ENCODE peak calls at places on chromosomes 3 and 15, in four cellular contexts. One of them, this sample, is unnamed.

GRCh38 chr3:156093966-156094365 is 26.4 kb upstream of the KCNAB1 start:
- DNase-seq in lower lobe of right lung: no peak
- DNase-seq in neuronal stem cell: no peak
- DNase-seq in CD8-positive, alpha-beta memory T cell: no peak
- DNase-seq in this sample: no peak

GRCh38 chr3:160106905-160107861 is 118.0 kb upstream of the C3orf80 start:
- DNase-seq in CD8-positive, alpha-beta memory T cell: no peak
- DNase-seq in lower lobe of right lung: no peak
- DNase-seq in neuronal stem cell: no peak
- DNase-seq in this sample: no peak

GRCh38 chr15:99704444-99704838 is 28.8 kb downstream of the LYSMD4 start:
- DNase-seq in CD8-positive, alpha-beta memory T cell: peak; percentile 61
- DNase-seq in lower lobe of right lung: no peak
- DNase-seq in neuronal stem cell: peak; percentile 65
- DNase-seq in this sample: peak; percentile 61

GRCh38 chr3:12098400-12098799 is 60.3 kb downstream of the TIMP4 start:
- DNase-seq in CD8-positive, alpha-beta memory T cell: no peak
- DNase-seq in neuronal stem cell: no peak
- DNase-seq in lower lobe of right lung: no peak
- DNase-seq in this sample: no peak

GRCh38 chr3:10964537-10965167 is 27.9 kb upstream of the SLC6A1 start:
- DNase-seq in lower lobe of right lung: no peak
- DNase-seq in neuronal stem cell: peak; percentile 69
- DNase-seq in CD8-positive, alpha-beta memory T cell: no peak
- DNase-seq in this sample: no peak

GRCh38 chr15:69421498-69421897 is 7.3 kb downstream of the KIF23 start:
- DNase-seq in CD8-positive, alpha-beta memory T cell: no peak
- DNase-seq in lower lobe of right lung: no peak
- DNase-seq in neuronal stem cell: no peak
- DNase-seq in this sample: no peak

GRCh38 chr15:62737551-62737950 is 305.0 kb upstream of the TPM1 start:
- DNase-seq in lower lobe of right lung: no peak
- DNase-seq in CD8-positive, alpha-beta memory T cell: no peak
- DNase-seq in neuronal stem cell: no peak
- DNase-seq in this sample: no peak

GRCh38 chr3:72032435-72033118 is 247.6 kb upstream of the PROK2 start:
- DNase-seq in CD8-positive, alpha-beta memory T cell: no peak
- DNase-seq in neuronal stem cell: no peak
- DNase-seq in lower lobe of right lung: no peak
- DNase-seq in this sample: no peak

GRCh38 chr15:50353251-50353998 is 1.6 kb downstream of the GABPB1 start:
- DNase-seq in lower lobe of right lung: no peak
- DNase-seq in CD8-positive, alpha-beta memory T cell: peak; percentile 83
- DNase-seq in neuronal stem cell: no peak
- DNase-seq in this sample: peak; percentile 81

GRCh38 chr3:189563841-189564563 is 67.2 kb upstream of the TP63 start:
- DNase-seq in neuronal stem cell: no peak
- DNase-seq in lower lobe of right lung: no peak
- DNase-seq in CD8-positive, alpha-beta memory T cell: no peak
- DNase-seq in this sample: no peak

GRCh38 chr3:63927623-63928280 is 15.6 kb upstream of the SCAANT1 start:
- DNase-seq in neuronal stem cell: no peak
- DNase-seq in lower lobe of right lung: no peak
- DNase-seq in CD8-positive, alpha-beta memory T cell: no peak
- DNase-seq in this sample: no peak

GRCh38 chr15:90402230-90402629 is 14.2 kb downstream of the IQGAP1 start:
- DNase-seq in lower lobe of right lung: no peak
- DNase-seq in neuronal stem cell: no peak
- DNase-seq in CD8-positive, alpha-beta memory T cell: no peak
- DNase-seq in this sample: no peak

GRCh38 chr3:150627557-150627956 is 24.4 kb downstream of the SELENOT start:
- DNase-seq in neuronal stem cell: no peak
- DNase-seq in CD8-positive, alpha-beta memory T cell: no peak
- DNase-seq in lower lobe of right lung: no peak
- DNase-seq in this sample: no peak

GRCh38 chr3:156181509-156181908 is 61.1 kb downstream of the KCNAB1 start:
- DNase-seq in CD8-positive, alpha-beta memory T cell: no peak
- DNase-seq in lower lobe of right lung: no peak
- DNase-seq in neuronal stem cell: no peak
- DNase-seq in this sample: no peak

GRCh38 chr15:62475595-62475994 is 310.5 kb upstream of the C2CD4B start:
- DNase-seq in neuronal stem cell: no peak
- DNase-seq in CD8-positive, alpha-beta memory T cell: no peak
- DNase-seq in lower lobe of right lung: no peak
- DNase-seq in this sample: no peak

GRCh38 chr15:56757884-56758283 is 24.6 kb upstream of the ZNF280D start:
- DNase-seq in lower lobe of right lung: no peak
- DNase-seq in CD8-positive, alpha-beta memory T cell: no peak
- DNase-seq in neuronal stem cell: no peak
- DNase-seq in this sample: no peak

GRCh38 chr3:114770874-114771273 is 376.2 kb downstream of the ZBTB20 start:
- DNase-seq in lower lobe of right lung: no peak
- DNase-seq in neuronal stem cell: no peak
- DNase-seq in CD8-positive, alpha-beta memory T cell: no peak
- DNase-seq in this sample: no peak

GRCh38 chr3:181722156-181722555 is 10.4 kb downstream of the SOX2 start:
- DNase-seq in neuronal stem cell: no peak
- DNase-seq in CD8-positive, alpha-beta memory T cell: no peak
- DNase-seq in lower lobe of right lung: no peak
- DNase-seq in this sample: no peak

GRCh38 chr15:68655686-68656437 is 77.1 kb downstream of the CORO2B start:
- DNase-seq in neuronal stem cell: no peak
- DNase-seq in CD8-positive, alpha-beta memory T cell: no peak
- DNase-seq in lower lobe of right lung: no peak
- DNase-seq in this sample: no peak

GRCh38 chr15:101551696-101552591 is 62.4 kb upstream of the PCSK6 start:
- DNase-seq in lower lobe of right lung: no peak
- DNase-seq in neuronal stem cell: no peak
- DNase-seq in CD8-positive, alpha-beta memory T cell: no peak
- DNase-seq in this sample: no peak

GRCh38 chr3:45409921-45410320 is 21.5 kb downstream of the LARS2 start:
- DNase-seq in CD8-positive, alpha-beta memory T cell: no peak
- DNase-seq in lower lobe of right lung: no peak
- DNase-seq in neuronal stem cell: no peak
- DNase-seq in this sample: no peak

GRCh38 chr3:44478055-44478468 is 592 bp upstream of the ZNF445 start:
- DNase-seq in CD8-positive, alpha-beta memory T cell: no peak
- DNase-seq in lower lobe of right lung: no peak
- DNase-seq in neuronal stem cell: no peak
- DNase-seq in this sample: no peak

GRCh38 chr15:70283511-70283910 is 185.8 kb upstream of the TLE3 start:
- DNase-seq in CD8-positive, alpha-beta memory T cell: no peak
- DNase-seq in neuronal stem cell: no peak
- DNase-seq in lower lobe of right lung: no peak
- DNase-seq in this sample: no peak

GRCh38 chr3:197737749-197738462 is 1.2 kb upstream of the RUBCN start:
- DNase-seq in lower lobe of right lung: no peak
- DNase-seq in neuronal stem cell: no peak
- DNase-seq in CD8-positive, alpha-beta memory T cell: no peak
- DNase-seq in this sample: no peak

GRCh38 chr3:130905551-130905950 is 11.7 kb downstream of the ATP2C1 start:
- DNase-seq in CD8-positive, alpha-beta memory T cell: no peak
- DNase-seq in lower lobe of right lung: no peak
- DNase-seq in neuronal stem cell: no peak
- DNase-seq in this sample: no peak

GRCh38 chr15:100869151-100869999 is 10.3 kb upstream of the ALDH1A3 start:
- DNase-seq in neuronal stem cell: no peak
- DNase-seq in lower lobe of right lung: no peak
- DNase-seq in CD8-positive, alpha-beta memory T cell: no peak
- DNase-seq in this sample: no peak

GRCh38 chr15:67747949-67748348 is 77.4 kb upstream of the SKOR1 start:
- DNase-seq in CD8-positive, alpha-beta memory T cell: no peak
- DNase-seq in lower lobe of right lung: no peak
- DNase-seq in neuronal stem cell: no peak
- DNase-seq in this sample: no peak

GRCh38 chr3:20160230-20160629 is 25.8 kb downstream of the SGO1 start:
- DNase-seq in lower lobe of right lung: no peak
- DNase-seq in CD8-positive, alpha-beta memory T cell: no peak
- DNase-seq in neuronal stem cell: no peak
- DNase-seq in this sample: peak; percentile 12

GRCh38 chr3:68943753-68944500 is 11.6 kb upstream of the TAFA4 start:
- DNase-seq in neuronal stem cell: no peak
- DNase-seq in lower lobe of right lung: no peak
- DNase-seq in CD8-positive, alpha-beta memory T cell: no peak
- DNase-seq in this sample: no peak

GRCh38 chr3:177764377-177764912 is 567.2 kb upstream of the TBL1XR1 start:
- DNase-seq in neuronal stem cell: no peak
- DNase-seq in lower lobe of right lung: no peak
- DNase-seq in CD8-positive, alpha-beta memory T cell: no peak
- DNase-seq in this sample: no peak

GRCh38 chr15:29039466-29040366 is 153.9 kb downstream of the APBA2 start:
- DNase-seq in lower lobe of right lung: no peak
- DNase-seq in neuronal stem cell: peak; percentile 6
- DNase-seq in CD8-positive, alpha-beta memory T cell: no peak
- DNase-seq in this sample: no peak

GRCh38 chr15:38868326-38869114 is 303.9 kb upstream of the RASGRP1 start:
- DNase-seq in neuronal stem cell: no peak
- DNase-seq in CD8-positive, alpha-beta memory T cell: no peak
- DNase-seq in lower lobe of right lung: no peak
- DNase-seq in this sample: no peak

GRCh38 chr3:128616516-128617269 is 33.9 kb downstream of the RPN1 start:
- DNase-seq in lower lobe of right lung: no peak
- DNase-seq in CD8-positive, alpha-beta memory T cell: no peak
- DNase-seq in neuronal stem cell: no peak
- DNase-seq in this sample: no peak

GRCh38 chr15:66505430-66505811 is 295 bp downstream of the ZWILCH start:
- DNase-seq in lower lobe of right lung: no peak
- DNase-seq in CD8-positive, alpha-beta memory T cell: no peak
- DNase-seq in neuronal stem cell: no peak
- DNase-seq in this sample: no peak

GRCh38 chr3:125202197-125202596 is 10.4 kb downstream of the SLC12A8 start:
- DNase-seq in CD8-positive, alpha-beta memory T cell: no peak
- DNase-seq in lower lobe of right lung: no peak
- DNase-seq in neuronal stem cell: no peak
- DNase-seq in this sample: no peak

GRCh38 chr15:32105258-32106248 is 75.2 kb downstream of the CHRNA7 start:
- DNase-seq in lower lobe of right lung: no peak
- DNase-seq in neuronal stem cell: no peak
- DNase-seq in CD8-positive, alpha-beta memory T cell: no peak
- DNase-seq in this sample: no peak

GRCh38 chr3:178263236-178263916 is 272.9 kb upstream of the KCNMB2 start:
- DNase-seq in CD8-positive, alpha-beta memory T cell: no peak
- DNase-seq in neuronal stem cell: no peak
- DNase-seq in lower lobe of right lung: no peak
- DNase-seq in this sample: no peak

DNA sequence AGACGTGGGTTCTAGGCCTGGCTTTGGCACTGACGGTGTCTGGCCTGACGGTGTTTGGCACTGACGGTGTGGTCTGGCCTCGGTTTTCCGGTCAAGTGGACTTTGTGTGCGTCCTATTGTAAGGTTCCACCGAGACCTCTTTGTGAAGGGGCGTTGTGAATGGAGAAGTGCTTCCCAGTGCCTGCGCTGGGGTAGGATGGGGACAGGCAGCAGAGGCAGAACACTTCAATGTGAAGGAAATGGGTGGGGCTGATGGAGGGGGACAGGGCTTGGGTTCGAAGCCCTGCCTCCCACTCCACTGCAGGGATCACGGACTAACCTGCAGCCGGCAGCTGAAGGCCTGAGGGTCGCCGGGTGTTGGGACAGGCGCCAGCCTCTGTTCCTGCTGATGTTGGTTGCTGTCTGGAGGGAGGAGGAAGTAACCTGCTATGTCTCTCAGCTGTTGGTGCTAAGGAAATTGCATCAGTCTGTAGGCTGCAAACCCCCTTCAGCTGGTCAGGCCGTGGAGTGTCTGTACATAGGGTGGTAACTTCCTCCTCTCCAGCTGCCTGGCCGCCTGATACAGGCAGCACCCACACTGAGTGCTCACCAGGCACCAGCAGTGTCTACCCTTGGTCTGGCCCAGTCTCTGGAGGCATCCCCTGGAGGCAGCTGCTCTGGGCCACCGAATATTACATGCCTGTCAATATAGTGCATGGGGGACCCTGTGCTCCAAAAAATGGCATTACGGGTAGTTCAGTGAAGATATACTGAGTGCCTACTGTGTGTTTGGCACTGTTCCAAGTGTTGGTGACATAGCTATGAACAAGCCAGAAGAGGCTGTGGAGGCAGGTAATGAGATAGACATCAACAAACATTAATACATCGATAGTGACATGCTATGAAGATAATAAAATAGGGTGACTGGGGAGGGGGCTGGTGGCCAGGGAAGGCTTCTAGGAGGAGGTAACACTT is 1.1 kb downstream of the TM6SF1 start:
- DNase-seq in neuronal stem cell: no peak
- DNase-seq in CD8-positive, alpha-beta memory T cell: no peak
- DNase-seq in lower lobe of right lung: peak; percentile 87
- DNase-seq in this sample: no peak
- H3K4me1 ChIP-seq in neuronal stem cell: peaks cover 2% of the 10 kb centered on the region
- H3K4me1 ChIP-seq in CD8-positive, alpha-beta memory T cell: peaks cover 7% of the 10 kb centered on the region
- H3K4me1 ChIP-seq in lower lobe of right lung: peaks cover 41% of the 10 kb centered on the region
- H3K4me1 ChIP-seq in this sample: peaks cover 11% of the 10 kb centered on the region

GRCh38 chr3:5505163-5505562 is 317.7 kb downstream of the EDEM1 start:
- DNase-seq in lower lobe of right lung: no peak
- DNase-seq in CD8-positive, alpha-beta memory T cell: no peak
- DNase-seq in neuronal stem cell: no peak
- DNase-seq in this sample: no peak

GRCh38 chr3:5503136-5503535 is 315.6 kb downstream of the EDEM1 start:
- DNase-seq in CD8-positive, alpha-beta memory T cell: no peak
- DNase-seq in neuronal stem cell: no peak
- DNase-seq in lower lobe of right lung: no peak
- DNase-seq in this sample: no peak

GRCh38 chr3:5499404-5499803 is 311.9 kb downstream of the EDEM1 start:
- DNase-seq in CD8-positive, alpha-beta memory T cell: no peak
- DNase-seq in neuronal stem cell: no peak
- DNase-seq in lower lobe of right lung: no peak
- DNase-seq in this sample: no peak

GRCh38 chr3:5505997-5506396 is 318.5 kb downstream of the EDEM1 start:
- DNase-seq in CD8-positive, alpha-beta memory T cell: no peak
- DNase-seq in lower lobe of right lung: no peak
- DNase-seq in neuronal stem cell: no peak
- DNase-seq in this sample: no peak

GRCh38 chr3:5504135-5504534 is 316.6 kb downstream of the EDEM1 start:
- DNase-seq in neuronal stem cell: no peak
- DNase-seq in CD8-positive, alpha-beta memory T cell: no peak
- DNase-seq in lower lobe of right lung: no peak
- DNase-seq in this sample: no peak
- H3K4me1 ChIP-seq in neuronal stem cell: no peaks in the 10 kb centered on the region
- H3K4me1 ChIP-seq in CD8-positive, alpha-beta memory T cell: no peaks in the 10 kb centered on the region
- H3K4me1 ChIP-seq in lower lobe of right lung: no peaks in the 10 kb centered on the region
- H3K4me1 ChIP-seq in this sample: no peaks in the 10 kb centered on the region

GRCh38 chr3:41296556-41296955 is 97.3 kb downstream of the CTNNB1 start:
- DNase-seq in CD8-positive, alpha-beta memory T cell: no peak
- DNase-seq in neuronal stem cell: no peak
- DNase-seq in lower lobe of right lung: no peak
- DNase-seq in this sample: no peak
- H3K4me1 ChIP-seq in CD8-positive, alpha-beta memory T cell: no peaks in the 10 kb centered on the region
- H3K4me1 ChIP-seq in neuronal stem cell: no peaks in the 10 kb centered on the region
- H3K4me1 ChIP-seq in lower lobe of right lung: no peaks in the 10 kb centered on the region
- H3K4me1 ChIP-seq in this sample: no peaks in the 10 kb centered on the region

DNA sequence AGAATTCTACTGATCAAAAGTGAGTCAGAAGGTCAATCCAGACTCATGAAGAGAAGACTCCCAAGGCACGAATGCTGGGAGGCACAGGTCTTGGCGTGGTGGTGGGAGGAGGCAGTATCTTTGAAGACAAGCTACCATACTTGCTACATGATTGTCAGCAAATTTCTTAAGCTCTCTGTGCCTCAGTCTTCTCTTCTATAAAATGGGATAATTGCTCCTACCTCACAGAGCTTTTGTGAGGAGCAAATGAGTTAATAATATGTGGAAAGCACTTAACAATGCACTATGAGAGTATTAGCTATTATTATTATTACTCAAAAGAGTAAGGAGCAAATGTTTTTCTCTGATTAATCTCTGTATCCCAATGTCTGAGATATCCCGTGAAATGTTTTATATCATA is 36.2 kb downstream of the EHD4 start:
- DNase-seq in neuronal stem cell: no peak
- DNase-seq in CD8-positive, alpha-beta memory T cell: no peak
- DNase-seq in lower lobe of right lung: no peak
- DNase-seq in this sample: no peak
- H3K4me1 ChIP-seq in neuronal stem cell: peaks cover 28% of the 10 kb centered on the region
- H3K4me1 ChIP-seq in CD8-positive, alpha-beta memory T cell: peaks cover 61% of the 10 kb centered on the region
- H3K4me1 ChIP-seq in lower lobe of right lung: peaks cover 79% of the 10 kb centered on the region
- H3K4me1 ChIP-seq in this sample: peaks cover 75% of the 10 kb centered on the region